ENCODE peak calls at places on chromosomes 13 and 19, in eight cellular contexts. W, S, M, J, Z, O, H and Q are unnamed samples.

GRCh38 chr19:14006766-14007562 is 844 bp upstream of the RFX1 start:
- DNase-seq in W (peak), S (no peak), M (peak), J (no peak), Z (peak), O (no peak), H (peak), Q (no peak)

GRCh38 chr13:27678306-27679040 is 56.8 kb downstream of the POLR1D start:
- DNase-seq in W (no peak), S (no peak), M (no peak), J (no peak), Z (no peak), O (no peak), H (no peak), Q (no peak)

GRCh38 chr19:33580026-33580644 is 41.6 kb upstream of the CHST8 start:
- DNase-seq in W (no peak), S (peak), M (peak), J (no peak), Z (no peak), O (peak), H (no peak), Q (no peak)

GRCh38 chr19:55528030-55528801 is 8.7 kb downstream of the SBK2 start:
- DNase-seq in W (no peak), S (peak), M (no peak), J (no peak), Z (no peak), O (no peak), H (peak), Q (no peak)

GRCh38 chr19:35167251-35168119 is 12.9 kb downstream of the FXYD5 start:
- DNase-seq in W (no peak), S (no peak), M (no peak), J (no peak), Z (no peak), O (no peak), H (no peak), Q (no peak)

GRCh38 chr19:38467541-38468525 is 34.3 kb downstream of the RYR1 start:
- DNase-seq in W (no peak), S (no peak), M (no peak), J (no peak), Z (no peak), O (no peak), H (no peak), Q (no peak)

GRCh38 chr19:14168259-14168972 is 32.0 kb upstream of the ASF1B start:
- DNase-seq in W (no peak), S (no peak), M (no peak), J (no peak), Z (no peak), O (no peak), H (no peak), Q (no peak)

GRCh38 chr13:80361883-80362327 is 21.0 kb upstream of the SPRY2 start:
- DNase-seq in W (no peak), S (peak), M (no peak), J (no peak), Z (peak), O (no peak), H (no peak), Q (no peak)

GRCh38 chr19:38693380-38694223 is 46.2 kb downstream of the ACTN4 start:
- DNase-seq in W (no peak), S (no peak), M (peak), J (peak), Z (peak), O (no peak), H (no peak), Q (peak)

GRCh38 chr13:101707659-101708058 is 255.2 kb downstream of the ITGBL1 start:
- DNase-seq in W (no peak), S (no peak), M (no peak), J (no peak), Z (no peak), O (no peak), H (no peak), Q (no peak)

GRCh38 chr13:113900646-113901045 is 36.8 kb upstream of the GAS6 start:
- DNase-seq in W (peak), S (no peak), M (peak), J (no peak), Z (no peak), O (no peak), H (no peak), Q (peak)

GRCh38 chr19:33444238-33444992 is 70.9 kb downstream of the CEBPG start:
- DNase-seq in W (no peak), S (no peak), M (no peak), J (no peak), Z (no peak), O (no peak), H (no peak), Q (no peak)

GRCh38 chr13:112469071-112469745 is 93.1 kb downstream of the SPACA7 start:
- DNase-seq in W (peak), S (no peak), M (no peak), J (no peak), Z (no peak), O (no peak), H (no peak), Q (no peak)

GRCh38 chr13:52707375-52707774 is 32.2 kb downstream of the CNMD start:
- DNase-seq in W (no peak), S (peak), M (no peak), J (no peak), Z (no peak), O (no peak), H (no peak), Q (no peak)

GRCh38 chr19:40503300-40503699 is 36.5 kb downstream of the SPTBN4 start:
- DNase-seq in W (no peak), S (no peak), M (no peak), J (no peak), Z (no peak), O (no peak), H (no peak), Q (no peak)

GRCh38 chr19:17302391-17303166 is 646 bp downstream of the ABHD8 start:
- DNase-seq in W (no peak), S (no peak), M (no peak), J (no peak), Z (peak), O (no peak), H (no peak), Q (no peak)

GRCh38 chr13:28631792-28632191 is 27.1 kb upstream of the POMP start:
- DNase-seq in W (no peak), S (no peak), M (no peak), J (no peak), Z (no peak), O (no peak), H (no peak), Q (no peak)

GRCh38 chr19:52527954-52528326 is 472 bp downstream of the ZNF808 start:
- DNase-seq in W (no peak), S (no peak), M (peak), J (no peak), Z (peak), O (no peak), H (no peak), Q (peak)

GRCh38 chr13:25422153-25422552 is 50.4 kb downstream of the ATP8A2 start:
- DNase-seq in W (no peak), S (no peak), M (no peak), J (no peak), Z (no peak), O (no peak), H (no peak), Q (no peak)

GRCh38 chr19:45569619-45570421 is 14.8 kb downstream of the OPA3 start:
- DNase-seq in W (no peak), S (no peak), M (peak), J (no peak), Z (peak), O (peak), H (no peak), Q (peak)

GRCh38 chr19:47796785-47797184 is 7.6 kb downstream of the TPRX1 start:
- DNase-seq in W (no peak), S (no peak), M (no peak), J (no peak), Z (no peak), O (no peak), H (no peak), Q (no peak)

GRCh38 chr19:13091400-13092161 is 11.1 kb downstream of the LYL1 start:
- DNase-seq in W (no peak), S (no peak), M (no peak), J (no peak), Z (no peak), O (peak), H (no peak), Q (no peak)

GRCh38 chr19:6138066-6138465 is 2.6 kb downstream of the ACSBG2 start:
- DNase-seq in W (no peak), S (no peak), M (no peak), J (no peak), Z (no peak), O (no peak), H (no peak), Q (no peak)

GRCh38 chr13:46475586-46475991 is 77.4 kb upstream of the LRCH1 start:
- DNase-seq in W (no peak), S (peak), M (no peak), J (no peak), Z (no peak), O (no peak), H (no peak), Q (no peak)

GRCh38 chr13:89554801-89555200 is 1792.7 kb upstream of the MIR17HG start:
- DNase-seq in W (no peak), S (peak), M (no peak), J (no peak), Z (no peak), O (no peak), H (peak), Q (no peak)

GRCh38 chr13:87331178-87331577 is 340.0 kb upstream of the SLITRK5 start:
- DNase-seq in W (no peak), S (no peak), M (no peak), J (no peak), Z (no peak), O (no peak), H (no peak), Q (no peak)

GRCh38 chr19:13149628-13150186 is 468 bp downstream of the STX10 start:
- DNase-seq in W (no peak), S (no peak), M (peak), J (no peak), Z (peak), O (peak), H (peak), Q (peak)

GRCh38 chr13:39353988-39354387 is 249.0 kb downstream of the LHFPL6 start:
- DNase-seq in W (no peak), S (no peak), M (no peak), J (no peak), Z (no peak), O (no peak), H (no peak), Q (no peak)